ENCODE peak calls at places on chromosomes 4 and X, in six cellular contexts. W is ovary; T is lung; R is naive thymus-derived CD4-positive, alpha-beta T cell; Y is endodermal cell; A is SK-N-SH. Z is an unnamed sample.

GRCh38 chr4:134089885-134090284 is 111.7 kb downstream of the PABPC4L start:
- DNase-seq in W (no peak), T (no peak), R (no peak), Y (no peak), A (no peak), Z (no peak)

GRCh38 chr4:78166582-78166981 is 109.5 kb downstream of the FRAS1 start:
- DNase-seq in W (no peak), T (no peak), R (no peak), Y (no peak), A (no peak), Z (no peak)

GRCh38 chrX:3548743-3549441 is 164.6 kb downstream of the PRKX start:
- DNase-seq in W (no peak), T (no peak), R (no peak), Y (no peak), A (peak; percentile 14), Z (no peak)

GRCh38 chr4:30839583-30840520 is 119.7 kb downstream of the PCDH7 start:
- DNase-seq in W (no peak), T (no peak), R (no peak), Y (no peak), A (no peak), Z (no peak)

GRCh38 chrX:106481341-106481740 is 130.4 kb upstream of the RADX start:
- DNase-seq in W (no peak), T (peak; percentile 58), R (peak; percentile 21), Y (peak; percentile 79), A (peak; percentile 33), Z (no peak)

GRCh38 chr4:154622598-154622997 is 10.1 kb upstream of the FGG start:
- DNase-seq in W (no peak), T (no peak), R (no peak), Y (no peak), A (peak; percentile 31), Z (no peak)

GRCh38 chr4:52619591-52619931 is 39.5 kb downstream of the USP46 start:
- DNase-seq in W (no peak), T (no peak), R (no peak), Y (no peak), A (no peak), Z (no peak)

GRCh38 chr4:2291705-2292651 is 30.1 kb upstream of the MXD4 start:
- DNase-seq in W (peak; percentile 25), T (no peak), R (no peak), Y (peak; percentile 42), A (peak; percentile 61), Z (no peak)

GRCh38 chr4:25402521-25402920 is 25.5 kb downstream of the ANAPC4 start:
- DNase-seq in W (no peak), T (no peak), R (no peak), Y (no peak), A (no peak), Z (no peak)

GRCh38 chr4:44479731-44480130 is 31.1 kb upstream of the KCTD8 start:
- DNase-seq in W (no peak), T (no peak), R (no peak), Y (no peak), A (no peak), Z (no peak)

GRCh38 chr4:108152980-108153379 is 15.8 kb downstream of the LEF1 start:
- DNase-seq in W (no peak), T (no peak), R (no peak), Y (no peak), A (no peak), Z (no peak)

DNA sequence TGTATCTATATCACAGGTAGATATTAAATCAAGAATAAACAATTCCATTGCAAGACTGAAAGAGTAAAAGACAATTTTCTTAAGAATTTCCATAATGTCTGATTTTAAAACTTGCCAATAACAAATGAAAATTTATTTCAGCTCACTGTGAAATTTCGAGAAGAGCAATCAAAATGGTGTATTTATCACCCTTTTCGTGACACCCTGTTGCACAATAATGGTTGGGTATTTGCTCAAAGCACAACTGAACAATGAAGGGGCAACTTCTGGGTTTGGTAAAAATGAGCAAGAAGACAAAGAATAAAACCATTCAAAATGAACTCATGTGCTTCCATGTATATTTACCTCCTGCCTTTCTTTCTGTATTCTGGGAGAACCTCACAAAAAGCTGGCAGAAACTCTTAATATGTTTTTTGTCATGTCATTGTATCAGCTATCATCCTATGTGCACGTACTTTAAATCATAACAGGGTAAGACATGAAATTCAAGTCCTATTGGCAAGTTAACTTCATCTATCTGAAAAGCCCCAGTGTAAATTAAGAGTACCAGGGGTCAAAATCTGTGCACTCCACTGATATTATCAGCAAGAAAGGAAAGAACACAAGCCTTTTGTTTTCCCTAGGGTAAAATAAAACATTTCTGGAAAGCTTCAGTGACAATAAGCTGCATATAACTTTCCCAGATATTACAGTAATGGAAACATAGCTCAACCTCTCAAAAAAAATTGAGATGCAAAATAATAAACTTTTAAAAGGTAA is 126.9 kb upstream of the CBR4 start:
- DNase-seq in W (no peak), T (no peak), R (no peak), Y (no peak), A (no peak), Z (no peak)
- H3K4me1 ChIP-seq in W (no peaks in the 10 kb centered on the region), T (peaks cover 1% of the 10 kb centered on the region), R (no peaks in the 10 kb centered on the region), Y (no peaks in the 10 kb centered on the region), A (peaks cover 4% of the 10 kb centered on the region), Z (peaks cover 12% of the 10 kb centered on the region)

GRCh38 chr4:73193155-73193554 is 65.4 kb downstream of the ANKRD17 start:
- DNase-seq in W (no peak), T (no peak), R (no peak), Y (no peak), A (no peak), Z (no peak)
- H3K27ac ChIP-seq in W (no peak overlapping the region), T (no peak overlapping the region), R (no peak overlapping the region), Y (no peak overlapping the region), A (no peak overlapping the region), Z (no peak overlapping the region)

GRCh38 chr4:7309176-7309575 is 116.8 kb downstream of the SORCS2 start:
- DNase-seq in W (no peak), T (no peak), R (no peak), Y (no peak), A (no peak), Z (no peak)
- H3K27me3 ChIP-seq in W (no peaks in the 10 kb centered on the region), T (no peaks in the 10 kb centered on the region), R (no peaks in the 10 kb centered on the region), Y (no peaks in the 10 kb centered on the region), A (peaks cover 8% of the 10 kb centered on the region), Z (no peaks in the 10 kb centered on the region)

GRCh38 chr4:21522296-21522695 is 426.3 kb downstream of the KCNIP4 start:
- DNase-seq in W (no peak), T (no peak), R (no peak), Y (no peak), A (no peak), Z (no peak)
- H3K4me1 ChIP-seq in W (no peaks in the 10 kb centered on the region), T (no peaks in the 10 kb centered on the region), R (no peaks in the 10 kb centered on the region), Y (no peaks in the 10 kb centered on the region), A (no peaks in the 10 kb centered on the region), Z (no peaks in the 10 kb centered on the region)

DNA sequence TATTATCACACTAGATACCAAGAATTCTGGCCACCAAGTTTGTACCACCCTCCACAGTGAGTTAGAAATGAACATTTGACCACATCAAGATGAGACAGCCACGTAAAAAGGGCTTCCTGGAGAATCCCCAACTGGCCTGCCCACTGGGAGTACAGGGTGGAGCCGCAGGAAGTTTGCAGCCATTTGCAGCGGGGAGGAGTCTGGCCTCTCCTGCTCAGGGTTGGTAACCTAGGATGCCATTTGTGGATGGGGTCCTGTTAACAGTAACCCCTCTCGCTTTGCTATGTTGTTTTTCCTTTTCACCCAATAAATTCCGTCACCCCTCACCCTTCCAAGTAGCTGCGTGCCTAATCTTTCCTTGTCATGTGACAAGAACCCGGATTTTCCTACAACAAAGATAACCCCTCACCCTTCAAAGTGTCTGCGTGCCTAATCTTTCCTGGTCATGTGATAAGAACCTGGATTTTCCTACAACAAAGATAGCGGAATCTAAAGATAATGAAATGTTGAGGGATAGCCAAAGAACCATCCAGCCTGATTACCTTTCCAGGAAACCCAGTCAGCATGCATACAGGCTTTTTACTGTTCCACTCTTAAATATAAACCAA is 245.4 kb downstream of the NAF1 start:
- DNase-seq in W (no peak), T (no peak), R (no peak), Y (peak; percentile 54), A (no peak), Z (no peak)
- H3K27ac ChIP-seq in W (no peak overlapping the region), T (no peak overlapping the region), R (no peak overlapping the region), Y (no peak overlapping the region), A (no peak overlapping the region), Z (no peak overlapping the region)

DNA sequence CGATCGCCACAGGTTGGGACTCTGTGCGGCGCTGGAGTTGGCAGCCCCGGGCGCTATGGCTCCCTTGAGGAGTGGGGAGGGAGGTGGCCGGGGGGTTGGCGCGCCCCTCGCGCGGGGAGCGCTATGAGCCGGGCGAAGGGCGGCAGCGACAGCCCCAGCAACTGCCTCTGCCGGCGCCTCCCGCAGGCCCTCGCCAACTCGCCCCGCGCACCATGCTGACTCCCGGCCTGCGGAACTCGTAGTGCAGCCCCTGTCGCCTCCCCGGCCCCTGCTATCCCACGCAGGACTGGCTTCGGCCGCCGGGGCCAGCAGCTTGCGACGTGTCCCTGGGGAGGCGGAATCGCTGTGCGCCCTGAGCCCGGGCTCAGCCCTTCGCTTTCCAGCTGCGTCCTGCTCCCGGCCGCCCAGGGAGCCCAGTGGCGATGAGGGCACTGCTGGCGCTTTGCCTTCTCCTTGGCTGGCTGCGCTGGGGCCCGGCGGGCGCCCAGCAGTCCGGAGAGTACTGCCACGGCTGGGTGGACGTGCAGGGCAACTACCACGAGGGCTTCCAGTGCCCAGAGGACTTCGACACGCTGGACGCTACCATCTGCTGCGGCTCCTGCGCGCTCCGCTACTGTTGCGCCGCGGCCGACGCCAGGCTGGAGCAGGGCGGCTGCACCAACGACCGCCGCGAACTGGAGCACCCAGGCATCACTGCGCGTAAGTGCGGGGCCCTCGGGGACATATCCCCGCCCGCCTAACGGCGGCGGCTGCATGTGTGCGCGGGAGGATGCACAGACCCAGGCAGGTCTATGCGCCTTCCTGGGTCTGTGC is 553 bp downstream of the SHISA3 start:
- DNase-seq in W (no peak), T (no peak), R (peak; percentile 38), Y (peak; percentile 83), A (peak; percentile 81), Z (peak; percentile 76)
- H3K27me3 ChIP-seq in W (no peaks in the 10 kb centered on the region), T (no peaks in the 10 kb centered on the region), R (peaks cover 3% of the 10 kb centered on the region), Y (peaks cover 68% of the 10 kb centered on the region), A (peaks cover 23% of the 10 kb centered on the region), Z (no peaks in the 10 kb centered on the region)

GRCh38 chr4:1220566-1220965 is 28.4 kb downstream of the CTBP1 start:
- DNase-seq in W (no peak), T (no peak), R (no peak), Y (no peak), A (no peak), Z (no peak)
- H3K4me1 ChIP-seq in W (peaks cover 2% of the 10 kb centered on the region), T (peaks cover 8% of the 10 kb centered on the region), R (peaks cover 27% of the 10 kb centered on the region), Y (no peaks in the 10 kb centered on the region), A (no peaks in the 10 kb centered on the region), Z (peaks cover 3% of the 10 kb centered on the region)

GRCh38 chr4:184419976-184420375 is 54.4 kb downstream of the IRF2 start:
- DNase-seq in W (no peak), T (no peak), R (no peak), Y (no peak), A (no peak), Z (no peak)
- H3K27ac ChIP-seq in W (no peak overlapping the region), T (no peak overlapping the region), R (no peak overlapping the region), Y (no peak overlapping the region), A (no peak overlapping the region), Z (no peak overlapping the region)

DNA sequence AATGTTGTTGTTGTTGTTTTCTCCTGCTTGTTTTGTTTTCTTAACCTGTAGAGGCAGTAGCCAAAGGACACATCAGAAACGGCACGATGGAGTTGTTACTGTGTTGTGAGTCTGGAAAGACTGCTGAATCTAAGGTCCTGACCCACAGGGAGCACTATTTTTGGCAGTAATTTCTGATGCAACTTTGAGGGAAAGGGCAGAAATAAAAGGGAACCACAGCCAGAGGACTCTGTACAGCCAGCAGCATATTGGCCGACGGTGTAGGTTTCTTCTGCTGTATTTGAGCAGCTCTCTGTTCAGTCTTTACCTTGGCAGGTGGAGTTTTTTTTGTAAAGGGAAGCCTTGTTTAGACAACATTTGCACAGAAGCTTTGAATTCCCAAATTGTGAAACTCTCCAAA is 203.0 kb upstream of the GPR101 start:
- DNase-seq in W (no peak), T (no peak), R (no peak), Y (no peak), A (no peak), Z (no peak)
- H3K27me3 ChIP-seq in W (no peaks in the 10 kb centered on the region), T (peaks cover 7% of the 10 kb centered on the region), R (no peaks in the 10 kb centered on the region), Y (no peaks in the 10 kb centered on the region), A (no peaks in the 10 kb centered on the region), Z (no peaks in the 10 kb centered on the region)